ENCODE peak calls at places on chromosomes 12 and 14, in seven cellular contexts. C is fibroblast of lung, T is endothelial cell of umbilical vein, X is colonic mucosa, F is GM23248, A is neuronal stem cell, K is mesendoderm. Y is an unnamed sample. For H3K4me1, the result is how much of the 10 kb centered on the place peaks cover.

GRCh38 chr12:52975820-52976573 is 27.1 kb downstream of the KRT18 start:
- DNase-seq in C (no peak), T (peak), X (peak), F (peak), A (no peak), K (peak), Y (peak)

GRCh38 chr12:29731556-29731955 is 52.2 kb downstream of the TMTC1 start:
- DNase-seq in C (no peak), T (peak), X (no peak), F (no peak), A (no peak), K (no peak), Y (no peak)

GRCh38 chr14:71675126-71675901 is 256.9 kb upstream of the RGS6 start:
- DNase-seq in C (no peak), T (no peak), X (no peak), F (no peak), A (no peak), K (peak), Y (peak)

GRCh38 chr12:14892726-14893442 is 7.2 kb upstream of the MGP start:
- DNase-seq in C (no peak), T (no peak), X (no peak), F (peak), A (no peak), K (no peak), Y (no peak)

GRCh38 chr14:70032447-70032846 is 153.2 kb downstream of the SMOC1 start:
- DNase-seq in C (peak), T (no peak), X (no peak), F (no peak), A (no peak), K (peak), Y (peak)

GRCh38 chr12:27207626-27208413 is 36.3 kb upstream of the STK38L start:
- DNase-seq in C (peak), T (no peak), X (no peak), F (no peak), A (no peak), K (no peak), Y (no peak)

GRCh38 chr14:59852350-59852749 is 18.2 kb downstream of the RTN1 start:
- DNase-seq in C (no peak), T (no peak), X (no peak), F (no peak), A (no peak), K (no peak), Y (no peak)

GRCh38 chr14:91202234-91202974 is 42.1 kb downstream of the GPR68 start:
- DNase-seq in C (peak), T (peak), X (peak), F (peak), A (peak), K (no peak), Y (no peak)

GRCh38 chr12:70327541-70327940 is 38.5 kb upstream of the KCNMB4 start:
- DNase-seq in C (no peak), T (no peak), X (no peak), F (no peak), A (no peak), K (peak), Y (no peak)

GRCh38 chr14:100781952-100782351 is 44.0 kb upstream of the MEG3 start:
- DNase-seq in C (no peak), T (no peak), X (no peak), F (no peak), A (no peak), K (no peak), Y (no peak)

GRCh38 chr14:66228267-66228970 is 257.8 kb upstream of the CCDC196 start:
- DNase-seq in C (peak), T (no peak), X (no peak), F (peak), A (no peak), K (no peak), Y (no peak)

GRCh38 chr14:77556946-77557345 is 58.3 kb upstream of the ISM2 start:
- DNase-seq in C (no peak), T (no peak), X (no peak), F (no peak), A (no peak), K (no peak), Y (no peak)

GRCh38 chr12:123058980-123059379 is 78.5 kb downstream of the ARL6IP4 start:
- DNase-seq in C (peak), T (no peak), X (no peak), F (peak), A (no peak), K (no peak), Y (no peak)

GRCh38 chr14:23483216-23483854 is 13.8 kb downstream of the NGDN start:
- DNase-seq in C (peak), T (no peak), X (no peak), F (peak), A (peak), K (peak), Y (no peak)

GRCh38 chr12:127060933-127061332 is 1206.0 kb upstream of the TMEM132C start:
- DNase-seq in C (no peak), T (no peak), X (no peak), F (no peak), A (no peak), K (no peak), Y (no peak)

GRCh38 chr12:119936705-119937323 is 52.2 kb upstream of the BICDL1 start:
- DNase-seq in C (no peak), T (no peak), X (no peak), F (no peak), A (no peak), K (no peak), Y (no peak)

GRCh38 chr12:113082486-113083148 is 26.1 kb downstream of the DTX1 start:
- DNase-seq in C (no peak), T (no peak), X (no peak), F (no peak), A (no peak), K (no peak), Y (no peak)

GRCh38 chr12:84069079-84069661 is 843.4 kb downstream of the SLC6A15 start:
- DNase-seq in C (no peak), T (no peak), X (no peak), F (peak), A (no peak), K (no peak), Y (no peak)

GRCh38 chr12:109981311-109981710 is 14.9 kb downstream of the GIT2 start:
- DNase-seq in C (no peak), T (no peak), X (no peak), F (no peak), A (no peak), K (no peak), Y (no peak)

GRCh38 chr14:35051796-35052195 is 5.7 kb downstream of the FAM177A1 start:
- DNase-seq in C (peak), T (no peak), X (no peak), F (no peak), A (no peak), K (no peak), Y (no peak)

GRCh38 chr12:24494401-24494800 is 454.5 kb downstream of the BCAT1 start:
- DNase-seq in C (peak), T (no peak), X (no peak), F (no peak), A (no peak), K (no peak), Y (no peak)

GRCh38 chr12:117387832-117388231 is 26.4 kb upstream of the NOS1 start:
- DNase-seq in C (no peak), T (no peak), X (no peak), F (no peak), A (no peak), K (no peak), Y (no peak)

GRCh38 chr12:46921048-46921753 is 95.4 kb upstream of the SLC38A4 start:
- DNase-seq in C (peak), T (peak), X (no peak), F (peak), A (no peak), K (no peak), Y (no peak)

GRCh38 chr14:79018846-79019245 is 848.7 kb downstream of the NRXN3 start:
- DNase-seq in C (peak), T (peak), X (no peak), F (peak), A (no peak), K (no peak), Y (no peak)

GRCh38 chr14:104586832-104587620 is 7.5 kb downstream of the C14orf180 start:
- DNase-seq in C (no peak), T (no peak), X (no peak), F (peak), A (no peak), K (no peak), Y (no peak)

GRCh38 chr12:5305425-5305824 is 126.5 kb upstream of the NTF3 start:
- DNase-seq in C (no peak), T (no peak), X (no peak), F (no peak), A (no peak), K (no peak), Y (no peak)

GRCh38 chr12:59452746-59453145 is 143.1 kb upstream of the SLC16A7 start:
- DNase-seq in C (peak), T (no peak), X (no peak), F (peak), A (no peak), K (no peak), Y (no peak)

GRCh38 chr12:78584695-78585094 is 279.9 kb upstream of the SYT1 start:
- DNase-seq in C (peak), T (no peak), X (no peak), F (peak), A (no peak), K (peak), Y (peak)

GRCh38 chr12:58443981-58444371 is 476.3 kb downstream of the LRIG3 start:
- DNase-seq in C (peak), T (no peak), X (peak), F (no peak), A (no peak), K (no peak), Y (no peak)

GRCh38 chr14:104973215-104974145 is 4.7 kb downstream of the AHNAK2 start:
- DNase-seq in C (peak), T (peak), X (peak), F (peak), A (no peak), K (peak), Y (no peak)

GRCh38 chr14:69535230-69535848 is 39.3 kb downstream of the CCDC177 start:
- DNase-seq in C (peak), T (peak), X (peak), F (peak), A (peak), K (peak), Y (no peak)

GRCh38 chr14:45810152-45810872 is 557.3 kb upstream of the MIS18BP1 start:
- DNase-seq in C (no peak), T (no peak), X (peak), F (no peak), A (no peak), K (peak), Y (no peak)

GRCh38 chr12:79707830-79708229 is 17.1 kb upstream of the PAWR start:
- DNase-seq in C (no peak), T (no peak), X (no peak), F (no peak), A (no peak), K (no peak), Y (no peak)

GRCh38 chr12:12294215-12295005 is 27.6 kb upstream of the LRP6 start:
- DNase-seq in C (peak), T (peak), X (no peak), F (peak), A (no peak), K (peak), Y (peak)

GRCh38 chr14:54396183-54396492 is 669 bp upstream of the CDKN3 start:
- DNase-seq in C (no peak), T (no peak), X (no peak), F (no peak), A (no peak), K (no peak), Y (no peak)

GRCh38 chr14:101961011-101961721 is 3.2 kb upstream of the DYNC1H1 start:
- DNase-seq in C (peak), T (peak), X (peak), F (peak), A (peak), K (peak), Y (peak)

GRCh38 chr12:56634242-56634836 is 4.2 kb upstream of the BAZ2A start:
- DNase-seq in C (no peak), T (peak), X (peak), F (peak), A (no peak), K (peak), Y (no peak)

GRCh38 chr14:76768201-76768656 is 7.0 kb downstream of the VASH1 start:
- DNase-seq in C (no peak), T (peak), X (peak), F (no peak), A (no peak), K (peak), Y (no peak)

DNA sequence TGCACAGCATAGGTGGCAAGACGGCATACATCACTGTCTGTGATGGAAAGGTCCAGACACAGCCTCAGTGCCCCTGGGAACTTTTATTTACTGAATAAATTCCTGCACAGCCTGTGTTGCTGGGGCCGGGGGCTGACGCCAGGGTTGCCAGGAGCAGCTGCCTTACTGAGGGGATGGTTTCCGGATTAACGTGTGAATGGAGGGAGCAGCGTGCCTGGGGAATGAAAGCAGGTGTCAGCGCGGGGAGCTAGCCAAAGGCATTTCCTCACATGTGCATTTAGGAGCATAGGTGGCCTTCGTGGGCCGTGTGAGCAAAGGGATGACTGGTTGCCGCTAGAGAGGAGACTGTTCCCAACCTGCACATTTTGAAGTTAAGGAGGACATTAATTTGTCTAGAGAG is 41.6 kb downstream of the SFSWAP start:
- DNase-seq in C (no peak), T (no peak), X (no peak), F (no peak), A (no peak), K (no peak), Y (peak)
- H3K4me1 ChIP-seq in C (under half), T (under half), X (under half), F (under half), A (under half), K (under half), Y (under half)

GRCh38 chr12:104486416-104486815 is 29.7 kb downstream of the CHST11 start:
- DNase-seq in C (no peak), T (no peak), X (no peak), F (peak), A (no peak), K (no peak), Y (no peak)
- H3K9ac ChIP-seq in C (no peak), T (no peak), X (no peak), F (peak), A (no peak), K (no peak), Y (no peak)

DNA sequence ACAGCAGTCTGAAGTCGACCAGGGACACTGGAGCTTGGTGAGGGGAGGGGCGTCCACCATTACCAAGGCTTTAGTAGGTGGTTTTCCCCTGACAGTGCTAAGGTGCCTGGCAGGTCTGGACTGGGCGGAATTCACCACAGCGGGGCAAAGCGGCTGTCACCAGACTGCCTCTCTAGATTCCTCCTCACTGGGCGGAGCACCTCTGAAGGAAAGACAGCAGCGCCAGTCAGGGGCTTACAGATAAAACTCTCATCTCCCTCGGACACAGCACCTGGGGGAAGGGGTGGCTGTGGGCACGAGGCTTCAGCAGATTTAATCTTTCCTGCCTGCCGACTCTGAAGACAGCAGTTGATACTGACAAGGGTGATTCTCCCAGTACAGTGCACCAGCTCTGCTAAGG is 39.1 kb downstream of the DDHD1 start:
- DNase-seq in C (no peak), T (no peak), X (no peak), F (no peak), A (no peak), K (peak), Y (no peak)
- H3K4me1 ChIP-seq in C (under half), T (under half), X (under half), F (under half), A (under half), K (under half), Y (under half)

DNA sequence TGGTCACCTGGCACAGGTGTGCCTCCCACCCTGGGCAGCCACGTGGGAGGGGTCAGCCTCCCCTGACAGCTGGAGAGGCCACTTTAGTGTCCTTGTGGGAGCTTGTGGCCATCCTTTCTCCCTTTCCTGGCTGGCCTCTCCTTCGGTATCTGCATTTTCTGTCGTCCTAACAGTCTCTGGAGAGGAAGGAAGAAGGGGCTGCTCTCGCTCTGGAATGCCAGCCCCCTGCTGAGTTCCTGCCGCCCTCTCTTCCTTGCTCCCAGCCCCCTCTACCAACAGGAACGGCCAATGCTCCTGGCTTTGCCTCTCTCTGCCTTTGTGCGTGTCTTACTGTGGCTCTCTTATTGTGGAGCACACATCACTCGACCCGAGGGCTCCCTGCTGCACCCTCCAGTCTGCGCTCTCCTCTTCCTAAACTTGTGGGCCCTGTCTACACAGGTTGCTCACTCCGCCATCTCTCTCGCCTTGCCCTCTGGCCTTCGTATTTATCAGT is 70.8 kb downstream of the FBXL14 start:
- DNase-seq in C (no peak), T (no peak), X (no peak), F (no peak), A (no peak), K (peak), Y (peak)
- H3K9ac ChIP-seq in C (no peak), T (no peak), X (no peak), F (no peak), A (no peak), K (no peak), Y (peak)

GRCh38 chr14:103547455-103547940 is 15.0 kb downstream of the BAG5 start:
- DNase-seq in C (no peak), T (no peak), X (no peak), F (no peak), A (no peak), K (no peak), Y (no peak)
- H3K4me1 ChIP-seq in C (under half), T (under half), X (under half), F (under half), A (under half), K (under half), Y (under half)

DNA sequence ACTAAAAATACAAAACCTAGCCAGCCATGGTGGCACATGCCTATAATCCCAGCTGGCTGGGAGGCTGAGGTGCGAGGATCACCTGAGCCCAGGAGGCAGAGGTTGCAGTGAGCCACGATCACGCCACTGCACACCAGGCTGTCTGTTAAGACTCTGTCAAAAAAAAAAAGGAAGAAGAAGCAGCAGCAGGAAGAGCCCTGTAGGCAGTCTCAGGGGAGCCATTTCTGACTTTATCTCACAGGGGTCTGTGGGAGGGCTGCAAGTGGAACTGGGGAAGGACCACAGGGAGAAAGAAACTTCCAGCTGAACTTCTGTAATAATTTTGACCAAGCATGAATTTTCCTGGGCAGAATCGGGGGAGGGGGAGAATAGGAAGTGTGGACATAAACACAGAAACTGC is 32.7 kb downstream of the GARIN6 start:
- DNase-seq in C (no peak), T (no peak), X (no peak), F (no peak), A (no peak), K (no peak), Y (no peak)
- H3K9ac ChIP-seq in C (no peak), T (no peak), X (no peak), F (no peak), A (no peak), K (no peak), Y (no peak)

DNA sequence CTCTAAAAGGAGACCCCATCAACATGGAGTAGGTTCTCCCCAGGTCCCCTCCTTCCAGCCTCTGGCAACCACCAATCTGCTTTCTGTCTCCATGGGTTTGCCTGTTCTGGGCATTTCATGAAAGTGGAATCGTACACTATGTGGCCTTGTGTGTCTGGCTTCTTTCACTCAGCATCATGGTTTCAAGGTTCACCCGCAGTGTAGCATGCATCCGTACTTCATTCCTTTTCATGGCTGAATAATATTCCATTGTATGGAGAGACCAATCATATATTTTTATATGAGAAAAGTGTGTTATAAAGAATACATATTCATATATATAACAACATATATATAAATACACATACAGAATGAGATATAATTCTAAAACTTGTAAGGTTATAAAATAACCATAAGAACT is 19.8 kb downstream of the NCOR2 start:
- DNase-seq in C (no peak), T (no peak), X (no peak), F (no peak), A (no peak), K (no peak), Y (no peak)
- H3K4me1 ChIP-seq in C (under half), T (under half), X (under half), F (under half), A (under half), K (under half), Y (half or more)

Y was measured in NT2/D1.